ENCODE peak calls at places on chromosomes 4 and X, in eight cellular contexts. One of them, this sample, is unnamed.

GRCh38 chr4:86652332-86652932 is 58.3 kb downstream of the PTPN13 start:
- DNase-seq in H1: no peak
- DNase-seq in K562: no peak
- DNase-seq in endothelial cell of umbilical vein: no peak
- DNase-seq in SK-N-SH: no peak
- DNase-seq in suprapubic skin: no peak
- DNase-seq in transverse colon: no peak
- DNase-seq in prostate gland: no peak
- DNase-seq in this sample: no peak

GRCh38 chrX:41384041-41384705 is 50.2 kb downstream of the DDX3X start:
- DNase-seq in H1: no peak
- DNase-seq in K562: peak; percentile 53
- DNase-seq in endothelial cell of umbilical vein: no peak
- DNase-seq in SK-N-SH: no peak
- DNase-seq in suprapubic skin: peak; percentile 71
- DNase-seq in transverse colon: peak; percentile 79
- DNase-seq in prostate gland: peak; percentile 4
- DNase-seq in this sample: peak; percentile 88

GRCh38 chrX:40734956-40735317 is 405 bp downstream of the MED14 start:
- DNase-seq in H1: no peak
- DNase-seq in K562: no peak
- DNase-seq in endothelial cell of umbilical vein: peak; percentile 25
- DNase-seq in SK-N-SH: no peak
- DNase-seq in suprapubic skin: no peak
- DNase-seq in transverse colon: peak; percentile 37
- DNase-seq in prostate gland: peak; percentile 5
- DNase-seq in this sample: no peak

GRCh38 chr4:125849869-125850268 is 535.1 kb downstream of the FAT4 start:
- DNase-seq in H1: no peak
- DNase-seq in K562: no peak
- DNase-seq in endothelial cell of umbilical vein: no peak
- DNase-seq in SK-N-SH: no peak
- DNase-seq in suprapubic skin: no peak
- DNase-seq in transverse colon: no peak
- DNase-seq in prostate gland: no peak
- DNase-seq in this sample: no peak

GRCh38 chrX:3129256-3129655 is 88.0 kb downstream of the ARSF start:
- DNase-seq in H1: no peak
- DNase-seq in K562: no peak
- DNase-seq in endothelial cell of umbilical vein: no peak
- DNase-seq in SK-N-SH: no peak
- DNase-seq in suprapubic skin: no peak
- DNase-seq in transverse colon: no peak
- DNase-seq in prostate gland: no peak
- DNase-seq in this sample: no peak

GRCh38 chrX:55008571-55009358 is 8.6 kb downstream of the APEX2 start:
- DNase-seq in H1: no peak
- DNase-seq in K562: no peak
- DNase-seq in endothelial cell of umbilical vein: peak; percentile 42
- DNase-seq in SK-N-SH: no peak
- DNase-seq in suprapubic skin: no peak
- DNase-seq in transverse colon: no peak
- DNase-seq in prostate gland: no peak
- DNase-seq in this sample: no peak

GRCh38 chr4:154348657-154349056 is 142.9 kb downstream of the DCHS2 start:
- DNase-seq in H1: no peak
- DNase-seq in K562: no peak
- DNase-seq in endothelial cell of umbilical vein: no peak
- DNase-seq in SK-N-SH: no peak
- DNase-seq in suprapubic skin: no peak
- DNase-seq in transverse colon: no peak
- DNase-seq in prostate gland: no peak
- DNase-seq in this sample: no peak

GRCh38 chrX:16429391-16429790 is 220.6 kb upstream of the S100G start:
- DNase-seq in H1: no peak
- DNase-seq in K562: no peak
- DNase-seq in endothelial cell of umbilical vein: no peak
- DNase-seq in SK-N-SH: no peak
- DNase-seq in suprapubic skin: no peak
- DNase-seq in transverse colon: no peak
- DNase-seq in prostate gland: no peak
- DNase-seq in this sample: no peak

GRCh38 chr4:88033309-88033708 is 25.9 kb downstream of the PKD2 start:
- DNase-seq in H1: no peak
- DNase-seq in K562: peak; percentile 22
- DNase-seq in endothelial cell of umbilical vein: peak; percentile 69
- DNase-seq in SK-N-SH: peak; percentile 54
- DNase-seq in suprapubic skin: no peak
- DNase-seq in transverse colon: peak; percentile 25
- DNase-seq in prostate gland: peak; percentile 48
- DNase-seq in this sample: no peak

GRCh38 chr4:128323401-128323800 is 35.8 kb upstream of the PGRMC2 start:
- DNase-seq in H1: no peak
- DNase-seq in K562: no peak
- DNase-seq in endothelial cell of umbilical vein: no peak
- DNase-seq in SK-N-SH: no peak
- DNase-seq in suprapubic skin: no peak
- DNase-seq in transverse colon: no peak
- DNase-seq in prostate gland: no peak
- DNase-seq in this sample: no peak

GRCh38 chrX:93649381-93649780 is 24.0 kb downstream of the NAP1L3 start:
- DNase-seq in H1: no peak
- DNase-seq in K562: no peak
- DNase-seq in endothelial cell of umbilical vein: no peak
- DNase-seq in SK-N-SH: no peak
- DNase-seq in suprapubic skin: no peak
- DNase-seq in transverse colon: no peak
- DNase-seq in prostate gland: no peak
- DNase-seq in this sample: no peak

GRCh38 chr4:35167385-35167784 is 1076.9 kb downstream of the ARAP2 start:
- DNase-seq in H1: no peak
- DNase-seq in K562: no peak
- DNase-seq in endothelial cell of umbilical vein: no peak
- DNase-seq in SK-N-SH: no peak
- DNase-seq in suprapubic skin: no peak
- DNase-seq in transverse colon: no peak
- DNase-seq in prostate gland: no peak
- DNase-seq in this sample: no peak

GRCh38 chr4:139214039-139214534 is 37.1 kb upstream of the ELF2 start:
- DNase-seq in H1: no peak
- DNase-seq in K562: peak; percentile 16
- DNase-seq in endothelial cell of umbilical vein: no peak
- DNase-seq in SK-N-SH: no peak
- DNase-seq in suprapubic skin: no peak
- DNase-seq in transverse colon: peak; percentile 46
- DNase-seq in prostate gland: peak; percentile 41
- DNase-seq in this sample: no peak

GRCh38 chrX:95076449-95076848 is 1402.4 kb downstream of the FAM133A start:
- DNase-seq in H1: no peak
- DNase-seq in K562: no peak
- DNase-seq in endothelial cell of umbilical vein: no peak
- DNase-seq in SK-N-SH: peak; percentile 0
- DNase-seq in suprapubic skin: no peak
- DNase-seq in transverse colon: no peak
- DNase-seq in prostate gland: no peak
- DNase-seq in this sample: no peak

GRCh38 chr4:38950159-38950558 is 82.0 kb downstream of the TMEM156 start:
- DNase-seq in H1: no peak
- DNase-seq in K562: no peak
- DNase-seq in endothelial cell of umbilical vein: no peak
- DNase-seq in SK-N-SH: no peak
- DNase-seq in suprapubic skin: no peak
- DNase-seq in transverse colon: no peak
- DNase-seq in prostate gland: no peak
- DNase-seq in this sample: no peak

GRCh38 chrX:7147431-7147977 is at the start of gene STS:
- DNase-seq in H1: peak; percentile 49
- DNase-seq in K562: no peak
- DNase-seq in endothelial cell of umbilical vein: peak; percentile 11
- DNase-seq in SK-N-SH: peak; percentile 39
- DNase-seq in suprapubic skin: peak; percentile 68
- DNase-seq in transverse colon: peak; percentile 52
- DNase-seq in prostate gland: peak; percentile 4
- DNase-seq in this sample: peak; percentile 92

GRCh38 chr4:19194672-19195071 is 1057.0 kb upstream of the SLIT2 start:
- DNase-seq in H1: no peak
- DNase-seq in K562: no peak
- DNase-seq in endothelial cell of umbilical vein: no peak
- DNase-seq in SK-N-SH: no peak
- DNase-seq in suprapubic skin: no peak
- DNase-seq in transverse colon: no peak
- DNase-seq in prostate gland: no peak
- DNase-seq in this sample: no peak

DNA sequence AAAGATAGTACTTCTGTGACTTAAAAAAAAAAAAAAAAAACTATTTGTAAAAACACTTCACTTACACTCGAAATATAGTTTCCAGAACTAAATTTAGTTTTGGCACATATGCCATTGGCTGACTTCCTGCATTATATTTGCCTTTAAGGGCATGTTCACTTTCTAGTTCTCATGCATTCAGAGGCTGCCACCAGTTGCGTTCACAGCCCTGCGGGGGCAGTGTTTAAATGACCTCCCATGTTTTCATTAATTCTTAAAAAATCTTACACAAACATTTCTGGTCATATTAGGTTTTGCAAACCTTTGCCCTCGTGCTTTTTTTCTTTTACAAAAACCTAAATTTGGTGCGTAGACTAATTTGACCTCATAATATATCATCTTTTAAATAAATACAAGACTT is 12.5 kb upstream of the ARHGAP6 start:
- DNase-seq in H1: no peak
- DNase-seq in K562: no peak
- DNase-seq in endothelial cell of umbilical vein: no peak
- DNase-seq in SK-N-SH: no peak
- DNase-seq in suprapubic skin: no peak
- DNase-seq in transverse colon: no peak
- DNase-seq in prostate gland: no peak
- DNase-seq in this sample: no peak
- TF ChIP-seq CTCF in H1: no peak
- TF ChIP-seq CTCF in K562: no peak
- TF ChIP-seq CTCF in endothelial cell of umbilical vein: no peak
- TF ChIP-seq CTCF in SK-N-SH: peak; percentile 31
- TF ChIP-seq CTCF in suprapubic skin: no peak
- TF ChIP-seq CTCF in transverse colon: no peak
- TF ChIP-seq CTCF in prostate gland: no peak
- TF ChIP-seq CTCF in this sample: no peak

GRCh38 chr4:118765399-118765798 is 70.5 kb downstream of the SEC24D start:
- DNase-seq in H1: no peak
- DNase-seq in K562: peak; percentile 62
- DNase-seq in endothelial cell of umbilical vein: peak; percentile 92
- DNase-seq in SK-N-SH: no peak
- DNase-seq in suprapubic skin: no peak
- DNase-seq in transverse colon: no peak
- DNase-seq in prostate gland: peak; percentile 71
- DNase-seq in this sample: no peak
- TF ChIP-seq POLR2AphosphoS5 in H1: no peak
- TF ChIP-seq POLR2AphosphoS5 in K562: peak; percentile 60
- TF ChIP-seq POLR2AphosphoS5 in endothelial cell of umbilical vein: peak; percentile 30
- TF ChIP-seq POLR2AphosphoS5 in SK-N-SH: peak; percentile 85
- TF ChIP-seq POLR2AphosphoS5 in suprapubic skin: no peak
- TF ChIP-seq POLR2AphosphoS5 in transverse colon: peak; percentile 49
- TF ChIP-seq POLR2AphosphoS5 in prostate gland: peak; percentile 89
- TF ChIP-seq POLR2AphosphoS5 in this sample: no peak

GRCh38 chrX:134622056-134622812 is 36.0 kb downstream of the PLAC1 start:
- DNase-seq in H1: no peak
- DNase-seq in K562: peak; percentile 17
- DNase-seq in endothelial cell of umbilical vein: peak; percentile 92
- DNase-seq in SK-N-SH: no peak
- DNase-seq in suprapubic skin: no peak
- DNase-seq in transverse colon: no peak
- DNase-seq in prostate gland: no peak
- DNase-seq in this sample: no peak
- H3K4me1 ChIP-seq in H1: peaks cover 7% of the 10 kb centered on the region
- H3K4me1 ChIP-seq in K562: peaks cover 23% of the 10 kb centered on the region
- H3K4me1 ChIP-seq in endothelial cell of umbilical vein: peaks cover 49% of the 10 kb centered on the region
- H3K4me1 ChIP-seq in SK-N-SH: peaks cover 26% of the 10 kb centered on the region
- H3K4me1 ChIP-seq in suprapubic skin: peaks cover 16% of the 10 kb centered on the region
- H3K4me1 ChIP-seq in transverse colon: no peaks in the 10 kb centered on the region
- H3K4me1 ChIP-seq in prostate gland: no peaks in the 10 kb centered on the region
- H3K4me1 ChIP-seq in this sample: no peaks in the 10 kb centered on the region

GRCh38 chrX:153650959-153651358 is 4.0 kb downstream of the DUSP9 start:
- DNase-seq in H1: no peak
- DNase-seq in K562: no peak
- DNase-seq in endothelial cell of umbilical vein: no peak
- DNase-seq in SK-N-SH: no peak
- DNase-seq in suprapubic skin: peak; percentile 38
- DNase-seq in transverse colon: no peak
- DNase-seq in prostate gland: no peak
- DNase-seq in this sample: peak; percentile 48

GRCh38 chrX:153649178-153649914 is 2.3 kb downstream of the DUSP9 start:
- DNase-seq in H1: peak; percentile 63
- DNase-seq in K562: peak; percentile 54
- DNase-seq in endothelial cell of umbilical vein: no peak
- DNase-seq in SK-N-SH: peak; percentile 84
- DNase-seq in suprapubic skin: peak; percentile 55
- DNase-seq in transverse colon: no peak
- DNase-seq in prostate gland: no peak
- DNase-seq in this sample: peak; percentile 77

GRCh38 chrX:153648358-153649177 is 1.6 kb downstream of the DUSP9 start:
- DNase-seq in H1: no peak
- DNase-seq in K562: no peak
- DNase-seq in endothelial cell of umbilical vein: no peak
- DNase-seq in SK-N-SH: peak; percentile 27
- DNase-seq in suprapubic skin: no peak
- DNase-seq in transverse colon: no peak
- DNase-seq in prostate gland: no peak
- DNase-seq in this sample: peak; percentile 66

GRCh38 chrX:153651540-153652079 is 4.6 kb downstream of the DUSP9 start:
- DNase-seq in H1: no peak
- DNase-seq in K562: no peak
- DNase-seq in endothelial cell of umbilical vein: no peak
- DNase-seq in SK-N-SH: peak; percentile 45
- DNase-seq in suprapubic skin: peak; percentile 55
- DNase-seq in transverse colon: no peak
- DNase-seq in prostate gland: no peak
- DNase-seq in this sample: peak; percentile 43

DNA sequence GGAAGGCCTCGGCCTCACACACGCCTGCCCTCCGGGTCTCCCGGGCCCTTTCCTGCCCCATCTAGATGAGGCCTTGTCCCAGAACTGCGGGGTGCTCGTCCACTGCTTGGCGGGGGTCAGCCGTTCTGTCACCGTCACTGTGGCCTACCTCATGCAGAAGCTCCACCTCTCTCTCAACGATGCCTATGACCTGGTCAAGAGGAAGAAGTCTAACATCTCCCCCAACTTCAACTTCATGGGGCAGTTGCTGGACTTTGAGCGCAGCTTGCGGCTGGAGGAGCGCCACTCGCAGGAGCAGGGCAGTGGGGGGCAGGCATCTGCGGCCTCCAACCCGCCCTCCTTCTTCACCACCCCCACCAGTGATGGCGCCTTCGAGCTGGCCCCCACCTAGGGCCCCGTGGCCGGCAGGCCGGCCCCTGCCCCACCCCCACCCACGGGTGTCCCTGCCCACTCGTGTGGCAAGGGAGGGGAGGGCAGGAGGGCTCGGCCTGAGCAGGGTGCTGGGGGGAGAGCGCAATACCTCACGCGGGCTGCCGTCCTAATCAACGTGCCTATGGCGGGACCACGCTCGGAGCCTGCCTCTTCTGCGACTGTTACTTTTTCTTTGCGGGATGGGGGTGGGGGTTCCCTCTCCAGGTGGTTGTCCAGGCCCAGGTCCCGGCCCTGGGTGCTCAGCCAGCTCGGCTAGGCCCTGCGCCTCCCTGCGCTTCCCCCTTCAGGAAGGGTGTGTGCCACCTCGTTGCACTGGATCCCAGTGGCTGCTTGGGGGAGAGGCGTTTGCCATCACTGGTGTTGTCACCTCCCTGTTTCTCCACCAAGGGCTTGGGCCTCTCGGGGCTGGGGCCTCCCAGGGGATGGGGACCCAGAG is 3.1 kb downstream of the DUSP9 start:
- DNase-seq in H1: no peak
- DNase-seq in K562: no peak
- DNase-seq in endothelial cell of umbilical vein: no peak
- DNase-seq in SK-N-SH: no peak
- DNase-seq in suprapubic skin: peak; percentile 44
- DNase-seq in transverse colon: no peak
- DNase-seq in prostate gland: no peak
- DNase-seq in this sample: peak; percentile 67
- TF ChIP-seq CTCF in H1: no peak
- TF ChIP-seq CTCF in K562: no peak
- TF ChIP-seq CTCF in endothelial cell of umbilical vein: no peak
- TF ChIP-seq CTCF in SK-N-SH: no peak
- TF ChIP-seq CTCF in suprapubic skin: no peak
- TF ChIP-seq CTCF in transverse colon: no peak
- TF ChIP-seq CTCF in prostate gland: no peak
- TF ChIP-seq CTCF in this sample: no peak